ENCODE peak calls at places on chromosome 15, in ten cellular contexts. P is ovary, K is body of pancreas, O is testis, A is lower leg skin, B is IMR-90, F is uterus, E is tibial nerve, L is sigmoid colon, C is Peyer's patch. M is an unnamed sample.

GRCh38 chr15:80679167-80679804 is 15.8 kb upstream of the ABHD17C start:
- DNase-seq in K (no peak), L (no peak), P (no peak), E (no peak), B (no peak), F (no peak), C (no peak), A (peak; percentile 35), O (no peak), M (no peak)

GRCh38 chr15:92606126-92606835 is 49.3 kb downstream of the FAM174B start:
- DNase-seq in P (no peak), B (no peak), C (peak; percentile 0), F (no peak), O (no peak), L (peak; percentile 40), A (no peak), K (peak; percentile 6), E (no peak), M (no peak)

GRCh38 chr15:84605225-84605882 is 4.5 kb downstream of the ZSCAN2 start:
- DNase-seq in P (no peak), E (no peak), F (no peak), B (peak; percentile 14), K (no peak), A (no peak), C (no peak), O (no peak), L (no peak), M (no peak)

GRCh38 chr15:70002897-70003296 is 94.8 kb downstream of the TLE3 start:
- DNase-seq in E (no peak), C (no peak), P (no peak), L (no peak), A (no peak), F (no peak), O (no peak), B (no peak), K (no peak), M (no peak)

GRCh38 chr15:38828031-38828532 is 263.5 kb upstream of the RASGRP1 start:
- DNase-seq in P (no peak), O (no peak), F (no peak), K (no peak), A (no peak), L (no peak), C (no peak), B (peak; percentile 23), E (no peak), M (no peak)

GRCh38 chr15:49530106-49530505 is 90.5 kb downstream of the FAM227B start:
- DNase-seq in F (no peak), P (no peak), L (no peak), A (no peak), B (peak; percentile 19), E (no peak), K (no peak), C (no peak), O (no peak), M (no peak)

GRCh38 chr15:41899854-41900442 is 6.1 kb upstream of the SPTBN5 start:
- DNase-seq in K (no peak), A (no peak), E (no peak), O (no peak), P (no peak), B (no peak), L (no peak), C (no peak), F (no peak), M (no peak)

GRCh38 chr15:76843269-76843668 is 61.9 kb downstream of the SCAPER start:
- DNase-seq in L (no peak), F (no peak), E (no peak), P (no peak), O (no peak), C (no peak), K (no peak), A (no peak), B (no peak), M (no peak)

GRCh38 chr15:74399511-74400312 is 32.3 kb upstream of the CYP11A1 start:
- DNase-seq in F (no peak), L (no peak), O (no peak), A (no peak), K (no peak), P (no peak), C (peak; percentile 75), B (peak; percentile 89), E (no peak), M (no peak)

GRCh38 chr15:74402337-74402839 is 31.4 kb downstream of the SEMA7A start:
- DNase-seq in O (no peak), F (no peak), C (no peak), K (no peak), E (no peak), L (no peak), A (no peak), P (no peak), B (no peak), M (no peak)

GRCh38 chr15:74400915-74401757 is 32.6 kb downstream of the SEMA7A start:
- DNase-seq in P (no peak), E (no peak), C (peak; percentile 66), B (no peak), L (no peak), F (no peak), O (no peak), K (no peak), A (no peak), M (no peak)

GRCh38 chr15:74399100-74399499 is 31.7 kb upstream of the CYP11A1 start:
- DNase-seq in A (no peak), L (no peak), E (no peak), P (no peak), O (no peak), K (no peak), F (no peak), B (no peak), C (no peak), M (no peak)

GRCh38 chr15:74400313-74400850 is 32.9 kb upstream of the CYP11A1 start:
- DNase-seq in F (no peak), K (no peak), A (no peak), O (no peak), P (no peak), C (no peak), L (no peak), E (no peak), B (no peak), M (no peak)
- TF ChIP-seq POLR2A in F (no peak), K (no peak), A (no peak), O (no peak), P (no peak), C (no peak), L (no peak), E (no peak), B (no peak), M (peak; percentile 37)

DNA sequence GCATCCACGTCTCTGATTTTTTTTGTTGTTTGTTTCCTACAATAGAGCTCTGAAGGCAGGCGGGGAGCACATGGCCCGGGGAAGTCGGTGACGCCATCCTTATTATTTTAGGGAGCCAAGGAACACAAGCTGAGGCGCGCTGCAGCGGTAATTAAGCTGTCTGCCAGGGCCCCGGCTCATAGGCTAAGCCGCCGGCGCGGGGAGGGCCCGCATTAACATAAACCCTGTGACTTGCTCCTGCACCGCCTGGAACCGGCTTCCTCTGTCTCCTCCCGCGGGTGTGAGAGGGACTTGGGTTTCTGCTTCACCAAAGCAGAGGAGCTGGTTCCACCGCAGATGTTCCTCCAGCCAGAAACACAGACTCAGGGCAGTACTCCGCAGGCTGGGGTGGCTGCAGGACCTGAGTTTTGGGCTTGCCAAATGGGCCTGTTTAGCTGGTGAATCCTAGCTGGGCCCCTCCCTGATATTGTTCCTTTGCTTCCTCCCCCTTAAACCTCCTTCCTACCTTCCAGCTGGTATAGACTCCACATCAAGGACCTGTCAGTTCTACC is 25.3 kb downstream of the ANP32A start:
- DNase-seq in L (peak; percentile 95), B (peak; percentile 57), E (peak; percentile 77), K (peak; percentile 72), A (peak; percentile 95), O (peak; percentile 89), P (peak; percentile 69), C (peak; percentile 92), F (peak; percentile 81), M (peak; percentile 54)
- TF ChIP-seq POLR2A in L (no peak), B (no peak), E (no peak), K (no peak), A (no peak), O (no peak), P (no peak), C (no peak), F (peak; percentile 70), M (peak; percentile 42)

GRCh38 chr15:51622269-51623180 is at the start of gene DMXL2:
- DNase-seq in P (peak; percentile 84), C (peak; percentile 83), O (peak; percentile 88), L (peak; percentile 93), E (peak; percentile 46), B (peak; percentile 85), F (peak; percentile 81), K (peak; percentile 85), A (peak; percentile 41), M (peak; percentile 55)
- TF ChIP-seq POLR2A in P (no peak), C (peak; percentile 25), O (peak; percentile 14), L (no peak), E (peak; percentile 6), B (no peak), F (no peak), K (peak; percentile 23), A (no peak), M (peak; percentile 64)

GRCh38 chr15:66670198-66670597 is 31.8 kb upstream of the SMAD6 start:
- DNase-seq in K (no peak), A (no peak), E (no peak), F (no peak), O (no peak), P (no peak), L (no peak), C (no peak), B (no peak), M (no peak)
- TF ChIP-seq POLR2A in K (no peak), A (no peak), E (no peak), F (no peak), O (no peak), P (no peak), L (no peak), C (no peak), B (no peak), M (no peak)

GRCh38 chr15:40286061-40286532 is 3.2 kb upstream of the ANKRD63 start:
- DNase-seq in C (no peak), K (no peak), F (no peak), A (no peak), B (no peak), L (no peak), P (no peak), E (no peak), O (no peak), M (no peak)
- TF ChIP-seq POLR2A in C (no peak), K (no peak), F (no peak), A (no peak), B (no peak), L (no peak), P (no peak), E (no peak), O (no peak), M (no peak)